ENCODE peak calls at places on chromosomes 6 and 20, in four cellular contexts. T, Z, Q and U are unnamed samples.
A peak's percentile ranks its signal among the peaks of the same experiment; 100 is the strongest.

GRCh38 chr20:37243076-37243936 is 18.3 kb downstream of the GHRH start:
- DNase-seq in T (no peak), Q (peak; percentile 66), Z (peak; percentile 60), U (no peak)

GRCh38 chr6:137928286-137928685 is 61.2 kb downstream of the TNFAIP3 start:
- DNase-seq in Q (no peak), Z (no peak), T (no peak), U (no peak)

GRCh38 chr20:43444107-43444506 is 13.6 kb upstream of the SRSF6 start:
- DNase-seq in T (no peak), Q (no peak), Z (peak; percentile 20), U (no peak)

GRCh38 chr20:29741894-29742698 is 1515.4 kb upstream of the DEFB115 start:
- DNase-seq in Z (no peak), T (no peak), Q (no peak), U (no peak)

GRCh38 chr6:149864578-149865535 is 698 bp upstream of the LRP11 start:
- DNase-seq in Z (peak; percentile 60), Q (no peak), T (peak; percentile 68), U (peak; percentile 85)

GRCh38 chr6:158839796-158840195 is 20.6 kb upstream of the EZR start:
- DNase-seq in Z (no peak), T (no peak), Q (no peak), U (no peak)

GRCh38 chr6:103672169-103672568 is 1187.5 kb downstream of the HACE1 start:
- DNase-seq in Q (no peak), Z (peak; percentile 13), T (peak; percentile 0), U (peak; percentile 50)

GRCh38 chr20:41052742-41053419 is 24.3 kb downstream of the TOP1 start:
- DNase-seq in Z (peak; percentile 39), T (peak; percentile 85), Q (no peak), U (no peak)

GRCh38 chr6:150894935-150895686 is 29.6 kb downstream of the MTHFD1L start:
- DNase-seq in T (peak; percentile 72), Q (no peak), Z (peak; percentile 13), U (peak; percentile 58)

GRCh38 chr6:80932364-80932763 is 820.1 kb downstream of the TENT5A start:
- DNase-seq in Z (no peak), Q (no peak), T (peak; percentile 83), U (no peak)

GRCh38 chr20:1636621-1637020 is 16.8 kb upstream of the SIRPB1 start:
- DNase-seq in Z (no peak), T (no peak), Q (no peak), U (no peak)

GRCh38 chr20:56247954-56248782 is at the start of gene MC3R:
- DNase-seq in Q (peak; percentile 74), Z (peak; percentile 75), T (peak; percentile 19), U (peak; percentile 42)

GRCh38 chr6:37338745-37339255 is 15.0 kb upstream of the RNF8 start:
- DNase-seq in Z (no peak), T (no peak), Q (no peak), U (no peak)

GRCh38 chr6:133436652-133437051 is 195.5 kb downstream of the EYA4 start:
- DNase-seq in Z (no peak), T (peak; percentile 26), Q (no peak), U (no peak)

GRCh38 chr6:41535766-41536165 is 10.4 kb upstream of the FOXP4 start:
- DNase-seq in Q (no peak), Z (no peak), T (no peak), U (no peak)

GRCh38 chr6:170232186-170233002 is 58.5 kb downstream of the DLL1 start:
- DNase-seq in T (peak; percentile 49), Z (no peak), Q (no peak), U (no peak)

GRCh38 chr20:11686900-11687543 is 230.7 kb upstream of the BTBD3 start:
- DNase-seq in Z (peak; percentile 50), T (peak; percentile 14), Q (peak; percentile 66), U (peak; percentile 20)

GRCh38 chr6:42199106-42199981 is 4.6 kb upstream of the GUCA1B start:
- DNase-seq in T (peak; percentile 82), Q (no peak), Z (no peak), U (no peak)

GRCh38 chr6:159720708-159721107 is 6.6 kb upstream of the WTAP start:
- DNase-seq in Z (peak; percentile 41), Q (no peak), T (no peak), U (no peak)

GRCh38 chr20:52201395-52201794 is 9.8 kb upstream of the ZFP64 start:
- DNase-seq in T (no peak), Z (no peak), Q (no peak), U (no peak)

GRCh38 chr6:4319992-4320683 is 184.8 kb upstream of the ECI2 start:
- DNase-seq in Q (no peak), Z (no peak), T (peak; percentile 76), U (peak; percentile 83)

GRCh38 chr6:7151381-7151780 is 43.6 kb downstream of the RREB1 start:
- DNase-seq in Z (no peak), T (no peak), Q (no peak), U (no peak)

GRCh38 chr20:11394145-11394833 is 523.4 kb upstream of the BTBD3 start:
- DNase-seq in T (peak; percentile 98), Q (no peak), Z (no peak), U (no peak)

GRCh38 chr6:28243946-28244345 is 8.1 kb downstream of the ZKSCAN4 start:
- DNase-seq in Q (no peak), T (no peak), Z (no peak), U (no peak)

GRCh38 chr20:48350291-48350988 is 477.4 kb downstream of the PREX1 start:
- DNase-seq in Z (peak; percentile 62), Q (peak; percentile 71), T (no peak), U (peak; percentile 22)

GRCh38 chr6:113476937-113477839 is 380.0 kb upstream of the MARCKS start:
- DNase-seq in Z (no peak), T (peak; percentile 46), Q (no peak), U (no peak)

GRCh38 chr6:137119196-137120104 is 54.0 kb downstream of the IL22RA2 start:
- DNase-seq in T (no peak), Z (no peak), Q (no peak), U (no peak)

GRCh38 chr6:7909323-7910276 is 988 bp downstream of the TXNDC5 start:
- DNase-seq in T (peak; percentile 48), Z (peak; percentile 77), Q (peak; percentile 79), U (peak; percentile 54)

GRCh38 chr6:47151232-47151898 is 109.2 kb upstream of the ADGRF1 start:
- DNase-seq in T (no peak), Z (no peak), Q (no peak), U (no peak)

GRCh38 chr6:146813554-146813953 is 214.8 kb downstream of the ADGB start:
- DNase-seq in Z (no peak), T (peak; percentile 79), Q (no peak), U (no peak)

GRCh38 chr20:45359406-45360148 is 3.4 kb upstream of the SYS1 start:
- DNase-seq in Z (peak; percentile 53), Q (no peak), T (peak; percentile 82), U (no peak)

GRCh38 chr6:148793721-148794120 is 46.9 kb downstream of the UST start:
- DNase-seq in Z (no peak), T (peak; percentile 46), Q (no peak), U (no peak)

GRCh38 chr20:22449115-22449973 is 135.0 kb downstream of the FOXA2 start:
- DNase-seq in Z (no peak), T (no peak), Q (no peak), U (no peak)

GRCh38 chr20:10781526-10781925 is 107.7 kb upstream of the JAG1 start:
- DNase-seq in Q (no peak), T (no peak), Z (no peak), U (no peak)

GRCh38 chr20:63830821-63831593 is at the start of gene ZBTB46:
- DNase-seq in Z (peak; percentile 87), T (peak; percentile 49), Q (no peak), U (peak; percentile 61)

GRCh38 chr20:63833776-63834544 is 2.9 kb upstream of the ZBTB46 start:
- DNase-seq in T (peak; percentile 73), Q (no peak), Z (no peak), U (no peak)

GRCh38 chr20:63829598-63829942 is 1.5 kb downstream of the ZBTB46 start:
- DNase-seq in T (no peak), Z (no peak), Q (no peak), U (no peak)

GRCh38 chr20:63829943-63830820 is 882 bp downstream of the ZBTB46 start:
- DNase-seq in T (no peak), Z (peak; percentile 74), Q (no peak), U (no peak)

GRCh38 chr20:63831696-63832686 is 927 bp upstream of the ZBTB46 start:
- DNase-seq in Q (peak; percentile 76), Z (peak; percentile 83), T (peak; percentile 32), U (no peak)
- TF ChIP-seq EZH2 in Q (peak; percentile 57), Z (peak; percentile 97), T (no peak), U (no peak)

GRCh38 chr6:32519117-32519909 is 10.8 kb downstream of the HLA-DRB5 start:
- DNase-seq in Q (no peak), Z (no peak), T (no peak), U (no peak)

GRCh38 chr6:32517654-32518445 is 12.2 kb downstream of the HLA-DRB5 start:
- DNase-seq in T (no peak), Q (no peak), Z (peak; percentile 44), U (no peak)

GRCh38 chr6:32519910-32520258 is 10.2 kb downstream of the HLA-DRB5 start:
- DNase-seq in Z (no peak), Q (no peak), T (no peak), U (no peak)

DNA sequence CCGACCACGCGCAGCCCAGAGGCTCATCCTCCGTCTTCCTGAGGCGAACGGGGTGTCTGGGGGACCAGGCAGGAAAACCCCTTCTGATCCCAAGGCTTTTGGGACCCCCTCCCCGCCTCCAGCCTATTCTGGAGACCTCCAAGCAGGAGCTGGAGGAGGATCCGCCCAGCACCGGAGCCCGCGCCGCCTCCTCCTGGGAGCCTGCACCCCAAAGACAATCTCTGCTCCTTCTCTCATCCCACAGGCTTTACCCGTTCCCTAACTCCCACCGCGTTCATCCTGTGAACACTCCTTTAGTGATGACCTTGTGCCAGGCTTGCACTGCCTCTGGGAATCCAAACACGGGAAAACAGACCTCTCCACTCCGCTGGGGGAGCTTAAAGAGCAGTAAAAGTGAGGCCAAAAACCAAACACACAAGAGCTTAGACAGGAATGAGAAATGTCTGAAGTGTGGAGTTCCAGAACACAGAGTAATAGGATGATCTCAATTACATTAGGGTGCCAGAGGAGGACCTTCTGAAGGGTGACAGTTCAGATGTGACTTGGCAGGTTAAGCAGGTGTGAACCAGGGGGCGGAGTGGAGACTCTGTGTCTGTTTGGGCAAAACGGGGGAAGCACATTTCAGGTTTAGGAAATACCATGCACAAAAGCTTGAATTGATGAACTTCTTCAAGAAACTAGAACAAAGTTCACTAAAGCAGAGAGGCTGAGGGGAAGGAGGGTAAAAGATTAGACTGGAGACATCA is 7.6 kb downstream of the HLA-DRB5 start:
- DNase-seq in Z (peak; percentile 46), Q (no peak), T (no peak), U (no peak)
- TF ChIP-seq EZH2 in Z (no peak), Q (no peak), T (no peak), U (peak; percentile 47)

DNA sequence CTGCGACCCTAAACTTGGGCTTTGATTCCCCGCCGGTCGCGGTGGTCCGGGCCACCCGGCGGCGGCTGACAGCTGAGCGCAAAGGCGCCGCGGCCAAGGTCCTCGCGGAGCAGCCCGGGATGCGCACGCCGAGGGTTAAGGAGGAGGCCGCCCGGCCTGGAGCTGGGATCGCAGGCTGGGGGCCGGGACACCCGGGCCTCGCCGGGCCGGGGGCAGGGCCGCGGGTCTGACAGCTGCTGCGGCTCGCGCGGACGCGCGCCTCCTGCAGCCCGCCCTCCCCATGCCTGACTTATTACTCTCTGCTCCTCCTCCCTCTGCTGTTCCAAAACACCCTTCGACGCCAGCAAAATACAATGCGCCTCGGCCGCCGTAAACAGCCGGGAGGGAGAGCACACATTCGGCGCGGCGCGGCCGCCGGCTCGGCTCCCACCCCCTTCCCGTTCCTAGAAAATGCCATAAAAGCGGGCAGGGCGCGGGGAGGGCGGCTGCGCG is 743 bp downstream of the BACH2 start:
- DNase-seq in Z (peak; percentile 83), Q (peak; percentile 77), T (peak; percentile 79), U (peak; percentile 64)
- TF ChIP-seq EZH2 in Z (no peak), Q (peak; percentile 21), T (no peak), U (no peak)

GRCh38 chr20:53216856-53217576 is 244.9 kb downstream of the TSHZ2 start:
- DNase-seq in Z (peak; percentile 83), Q (peak; percentile 97), T (peak; percentile 58), U (peak; percentile 52)
- TF ChIP-seq EZH2 in Z (no peak), Q (no peak), T (no peak), U (no peak)